ENCODE peak calls at places on chromosomes 2 and 18, in seven cellular contexts. G is H54; L is RWPE1; R is cardiac muscle cell; O is CD8-positive, alpha-beta T cell; K is CD8-positive, alpha-beta memory T cell; Z is NCI-H2029. P is an unnamed sample.

GRCh38 chr2:130327703-130328527 is 14.8 kb upstream of the IMP4 start:
- DNase-seq in Z (no peak), K (no peak), O (no peak), G (no peak), R (peak; percentile 57), L (peak; percentile 24), P (no peak)

GRCh38 chr2:161172901-161173540 is 12.8 kb downstream of the TANK start:
- DNase-seq in R (no peak), O (no peak), K (no peak), Z (no peak), G (no peak), L (no peak), P (no peak)

GRCh38 chr2:132936261-132936660 is 266.3 kb upstream of the LYPD1 start:
- DNase-seq in G (no peak), Z (no peak), L (no peak), O (no peak), K (no peak), R (no peak), P (no peak)

GRCh38 chr18:35905436-35905835 is 67.0 kb upstream of the RMP24 start:
- DNase-seq in R (no peak), L (no peak), Z (no peak), K (no peak), G (no peak), O (no peak), P (no peak)

GRCh38 chr2:30234180-30234971 is 3.0 kb downstream of the LBH start:
- DNase-seq in Z (no peak), L (peak; percentile 59), O (peak; percentile 46), K (peak; percentile 59), R (peak; percentile 78), G (peak; percentile 64), P (peak; percentile 38)

GRCh38 chr2:234929002-234929401 is 22.8 kb upstream of the SH3BP4 start:
- DNase-seq in G (no peak), R (no peak), K (no peak), O (no peak), L (no peak), Z (no peak), P (no peak)

GRCh38 chr2:35591886-35592285 is 763.7 kb upstream of the CRIM1 start:
- DNase-seq in Z (no peak), G (no peak), R (no peak), L (no peak), O (no peak), K (no peak), P (no peak)

GRCh38 chr2:46798998-46799698 is 116.5 kb downstream of the MCFD2 start:
- DNase-seq in Z (no peak), R (no peak), G (no peak), O (no peak), K (no peak), L (no peak), P (no peak)

GRCh38 chr2:215831296-215831913 is 181.9 kb downstream of the MREG start:
- DNase-seq in L (no peak), K (no peak), R (peak; percentile 95), O (no peak), G (no peak), Z (no peak), P (peak; percentile 64)

GRCh38 chr2:219957815-219958214 is 330.4 kb downstream of the SLC4A3 start:
- DNase-seq in R (no peak), K (no peak), Z (no peak), L (no peak), O (no peak), G (no peak), P (no peak)

GRCh38 chr2:75612108-75612861 is 34.3 kb upstream of the MRPL19 start:
- DNase-seq in Z (no peak), L (no peak), O (no peak), K (no peak), R (no peak), G (no peak), P (no peak)

GRCh38 chr2:204909791-204910190 is 364.5 kb downstream of the PARD3B start:
- DNase-seq in K (no peak), L (no peak), O (no peak), G (no peak), R (no peak), Z (no peak), P (no peak)

GRCh38 chr2:120538691-120539420 is 192.9 kb downstream of the INHBB start:
- DNase-seq in K (no peak), G (no peak), R (no peak), O (no peak), Z (no peak), L (no peak), P (no peak)

GRCh38 chr2:39281391-39281790 is 37.6 kb upstream of the CDKL4 start:
- DNase-seq in Z (no peak), R (no peak), L (no peak), G (no peak), O (no peak), K (no peak), P (no peak)

GRCh38 chr2:145789636-145790035 is 1269.7 kb upstream of the ZEB2 start:
- DNase-seq in K (no peak), G (no peak), R (no peak), L (no peak), Z (no peak), O (no peak), P (no peak)

GRCh38 chr2:189210250-189211075 is 30.9 kb upstream of the COL5A2 start:
- DNase-seq in Z (peak; percentile 7), G (peak; percentile 10), R (peak; percentile 95), O (no peak), K (no peak), L (peak; percentile 76), P (peak; percentile 26)

GRCh38 chr2:72222829-72223564 is 75.3 kb upstream of the CYP26B1 start:
- DNase-seq in Z (no peak), K (no peak), L (no peak), O (no peak), R (peak; percentile 48), G (no peak), P (no peak)

GRCh38 chr2:223762853-223763252 is 74.5 kb downstream of the AP1S3 start:
- DNase-seq in G (no peak), O (no peak), Z (no peak), K (no peak), R (peak; percentile 13), L (no peak), P (no peak)

GRCh38 chr2:96404446-96405373 is 69.1 kb downstream of the NCAPH start:
- DNase-seq in O (no peak), R (no peak), Z (peak; percentile 88), G (peak; percentile 32), L (no peak), K (no peak), P (peak; percentile 65)

GRCh38 chr2:180728928-180729559 is 251.4 kb upstream of the UBE2E3 start:
- DNase-seq in R (peak; percentile 76), G (peak; percentile 17), O (no peak), K (no peak), Z (no peak), L (peak; percentile 72), P (no peak)

GRCh38 chr2:3309496-3310355 is 67.9 kb downstream of the EIPR1 start:
- DNase-seq in K (no peak), G (no peak), R (no peak), L (no peak), O (no peak), Z (no peak), P (peak; percentile 73)

GRCh38 chr2:36388472-36388871 is 32.9 kb downstream of the CRIM1 start:
- DNase-seq in G (no peak), K (no peak), L (no peak), R (no peak), Z (no peak), O (no peak), P (no peak)

GRCh38 chr2:167186465-167186864 is 298.2 kb downstream of the XIRP2 start:
- DNase-seq in G (no peak), Z (no peak), R (no peak), O (no peak), K (no peak), L (no peak), P (no peak)

GRCh38 chr2:27844821-27845255 is 45.3 kb downstream of the RBKS start:
- DNase-seq in K (no peak), L (peak; percentile 16), Z (no peak), G (no peak), R (no peak), O (no peak), P (no peak)

GRCh38 chr18:80046011-80046410 is 11.8 kb downstream of the RBFA start:
- DNase-seq in L (no peak), K (no peak), O (no peak), Z (no peak), G (no peak), R (no peak), P (no peak)

GRCh38 chr2:21395366-21395765 is 271.6 kb downstream of the TDRD15 start:
- DNase-seq in O (no peak), G (no peak), R (no peak), Z (no peak), K (no peak), L (no peak), P (peak; percentile 25)

GRCh38 chr2:207617011-207617671 is 8.1 kb downstream of the METTL21A start:
- DNase-seq in G (peak; percentile 42), R (peak; percentile 75), K (no peak), L (peak; percentile 77), Z (no peak), O (no peak), P (no peak)

GRCh38 chr2:1665761-1666505 is 78.4 kb downstream of the PXDN start:
- DNase-seq in R (no peak), K (no peak), Z (no peak), G (no peak), O (no peak), L (no peak), P (peak; percentile 5)

GRCh38 chr2:158487419-158487818 is 30.7 kb downstream of the PKP4 start:
- DNase-seq in O (no peak), R (peak; percentile 84), K (no peak), G (no peak), L (no peak), Z (no peak), P (peak; percentile 33)

GRCh38 chr2:43885233-43885632 is 46.5 kb downstream of the ABCG8 start:
- DNase-seq in K (no peak), G (no peak), L (no peak), R (no peak), O (no peak), Z (no peak), P (no peak)

GRCh38 chr18:28331551-28331950 is 154.6 kb upstream of the CDH2 start:
- DNase-seq in Z (no peak), K (no peak), G (no peak), R (no peak), L (no peak), O (no peak), P (no peak)

GRCh38 chr2:192544371-192544955 is 349.7 kb upstream of the TMEFF2 start:
- DNase-seq in G (no peak), K (no peak), O (no peak), R (peak; percentile 46), Z (no peak), L (peak; percentile 57), P (no peak)

GRCh38 chr2:227325824-227326195 is 759 bp downstream of the MFF start:
- DNase-seq in G (peak; percentile 16), K (no peak), Z (peak; percentile 7), R (peak; percentile 60), L (peak; percentile 37), O (no peak), P (peak; percentile 53)

P was measured in testis.